ENCODE peak calls at places on chromosomes 7 and 10, in eight cellular contexts. One of them, this sample, is unnamed.

GRCh38 chr7:64893401-64893800 is 9.7 kb upstream of the ZNF273 start:
- DNase-seq in T-helper 9 cell: no peak
- DNase-seq in activated CD4-positive, alpha-beta T cell treated with anti-CD3 and anti-CD28 coated beads, Interleukin-2, amount 10 ng/mL, durations not matched to agents 7 days and 5 days: no peak
- DNase-seq in activated T-cell treated with anti-CD3 and anti-CD28 coated beads for 1 hour: no peak
- DNase-seq in hypothalamus: no peak
- DNase-seq in nephron progenitor cell: no peak
- DNase-seq in testis: no peak
- DNase-seq in frontal cortex: no peak
- DNase-seq in this sample: no peak

GRCh38 chr10:124377101-124377500 is 41.6 kb downstream of the OAT start:
- DNase-seq in T-helper 9 cell: no peak
- DNase-seq in activated CD4-positive, alpha-beta T cell treated with anti-CD3 and anti-CD28 coated beads, Interleukin-2, amount 10 ng/mL, durations not matched to agents 7 days and 5 days: no peak
- DNase-seq in activated T-cell treated with anti-CD3 and anti-CD28 coated beads for 1 hour: no peak
- DNase-seq in hypothalamus: no peak
- DNase-seq in nephron progenitor cell: no peak
- DNase-seq in testis: no peak
- DNase-seq in frontal cortex: no peak
- DNase-seq in this sample: no peak

GRCh38 chr7:17015575-17015974 is 133.8 kb upstream of the AGR3 start:
- DNase-seq in T-helper 9 cell: no peak
- DNase-seq in activated CD4-positive, alpha-beta T cell treated with anti-CD3 and anti-CD28 coated beads, Interleukin-2, amount 10 ng/mL, durations not matched to agents 7 days and 5 days: no peak
- DNase-seq in activated T-cell treated with anti-CD3 and anti-CD28 coated beads for 1 hour: no peak
- DNase-seq in hypothalamus: no peak
- DNase-seq in nephron progenitor cell: no peak
- DNase-seq in testis: no peak
- DNase-seq in frontal cortex: no peak
- DNase-seq in this sample: no peak

GRCh38 chr7:2495402-2496309 is 19.5 kb upstream of the GRIFIN start:
- DNase-seq in T-helper 9 cell: no peak
- DNase-seq in activated CD4-positive, alpha-beta T cell treated with anti-CD3 and anti-CD28 coated beads, Interleukin-2, amount 10 ng/mL, durations not matched to agents 7 days and 5 days: no peak
- DNase-seq in activated T-cell treated with anti-CD3 and anti-CD28 coated beads for 1 hour: no peak
- DNase-seq in hypothalamus: no peak
- DNase-seq in nephron progenitor cell: peak; percentile 55
- DNase-seq in testis: no peak
- DNase-seq in frontal cortex: no peak
- DNase-seq in this sample: no peak

GRCh38 chr7:69349291-69349690 is 249.0 kb upstream of the AUTS2 start:
- DNase-seq in T-helper 9 cell: no peak
- DNase-seq in activated CD4-positive, alpha-beta T cell treated with anti-CD3 and anti-CD28 coated beads, Interleukin-2, amount 10 ng/mL, durations not matched to agents 7 days and 5 days: no peak
- DNase-seq in activated T-cell treated with anti-CD3 and anti-CD28 coated beads for 1 hour: no peak
- DNase-seq in hypothalamus: no peak
- DNase-seq in nephron progenitor cell: no peak
- DNase-seq in testis: no peak
- DNase-seq in frontal cortex: no peak
- DNase-seq in this sample: no peak

GRCh38 chr10:132516771-132517725 is 20.5 kb upstream of the INPP5A start:
- DNase-seq in T-helper 9 cell: no peak
- DNase-seq in activated CD4-positive, alpha-beta T cell treated with anti-CD3 and anti-CD28 coated beads, Interleukin-2, amount 10 ng/mL, durations not matched to agents 7 days and 5 days: no peak
- DNase-seq in activated T-cell treated with anti-CD3 and anti-CD28 coated beads for 1 hour: no peak
- DNase-seq in hypothalamus: no peak
- DNase-seq in nephron progenitor cell: peak; percentile 78
- DNase-seq in testis: peak; percentile 96
- DNase-seq in frontal cortex: peak; percentile 76
- DNase-seq in this sample: no peak

GRCh38 chr7:142535123-142535779 is 214.0 kb upstream of the PRSS1 start:
- DNase-seq in T-helper 9 cell: peak; percentile 52
- DNase-seq in activated CD4-positive, alpha-beta T cell treated with anti-CD3 and anti-CD28 coated beads, Interleukin-2, amount 10 ng/mL, durations not matched to agents 7 days and 5 days: peak; percentile 81
- DNase-seq in activated T-cell treated with anti-CD3 and anti-CD28 coated beads for 1 hour: peak; percentile 59
- DNase-seq in hypothalamus: peak; percentile 17
- DNase-seq in nephron progenitor cell: peak; percentile 81
- DNase-seq in testis: peak; percentile 65
- DNase-seq in frontal cortex: no peak
- DNase-seq in this sample: peak; percentile 58

GRCh38 chr7:44059219-44060090 is 5.9 kb downstream of the PGAM2 start:
- DNase-seq in T-helper 9 cell: no peak
- DNase-seq in activated CD4-positive, alpha-beta T cell treated with anti-CD3 and anti-CD28 coated beads, Interleukin-2, amount 10 ng/mL, durations not matched to agents 7 days and 5 days: no peak
- DNase-seq in activated T-cell treated with anti-CD3 and anti-CD28 coated beads for 1 hour: no peak
- DNase-seq in hypothalamus: no peak
- DNase-seq in nephron progenitor cell: no peak
- DNase-seq in testis: no peak
- DNase-seq in frontal cortex: no peak
- DNase-seq in this sample: no peak

GRCh38 chr7:123677316-123677715 is 21.6 kb downstream of the LMOD2 start:
- DNase-seq in T-helper 9 cell: no peak
- DNase-seq in activated CD4-positive, alpha-beta T cell treated with anti-CD3 and anti-CD28 coated beads, Interleukin-2, amount 10 ng/mL, durations not matched to agents 7 days and 5 days: no peak
- DNase-seq in activated T-cell treated with anti-CD3 and anti-CD28 coated beads for 1 hour: no peak
- DNase-seq in hypothalamus: no peak
- DNase-seq in nephron progenitor cell: no peak
- DNase-seq in testis: no peak
- DNase-seq in frontal cortex: no peak
- DNase-seq in this sample: no peak

GRCh38 chr10:59926086-59926485 is 19.7 kb upstream of the CCDC6 start:
- DNase-seq in T-helper 9 cell: no peak
- DNase-seq in activated CD4-positive, alpha-beta T cell treated with anti-CD3 and anti-CD28 coated beads, Interleukin-2, amount 10 ng/mL, durations not matched to agents 7 days and 5 days: no peak
- DNase-seq in activated T-cell treated with anti-CD3 and anti-CD28 coated beads for 1 hour: no peak
- DNase-seq in hypothalamus: no peak
- DNase-seq in nephron progenitor cell: no peak
- DNase-seq in testis: no peak
- DNase-seq in frontal cortex: no peak
- DNase-seq in this sample: no peak

GRCh38 chr10:79293841-79294705 is 53.2 kb upstream of the PPIF start:
- DNase-seq in T-helper 9 cell: no peak
- DNase-seq in activated CD4-positive, alpha-beta T cell treated with anti-CD3 and anti-CD28 coated beads, Interleukin-2, amount 10 ng/mL, durations not matched to agents 7 days and 5 days: no peak
- DNase-seq in activated T-cell treated with anti-CD3 and anti-CD28 coated beads for 1 hour: no peak
- DNase-seq in hypothalamus: no peak
- DNase-seq in nephron progenitor cell: no peak
- DNase-seq in testis: peak; percentile 34
- DNase-seq in frontal cortex: no peak
- DNase-seq in this sample: no peak